ENCODE peak calls at places on chromosomes 7 and 10, in five cellular contexts. S, T, N, Q and X are unnamed samples. For H3K4me1, the result is how much of the 10 kb centered on the place peaks cover.

GRCh38 chr10:75497997-75498797 is 66.8 kb downstream of the LRMDA start:
- DNase-seq in S (no peak), T (no peak), N (no peak), Q (no peak), X (no peak)

GRCh38 chr7:2757904-2758672 is 70.1 kb downstream of the AMZ1 start:
- DNase-seq in S (peak), T (no peak), N (no peak), Q (peak), X (no peak)

GRCh38 chr7:24572014-24572413 is 1.2 kb upstream of the PALS2 start:
- DNase-seq in S (no peak), T (no peak), N (no peak), Q (no peak), X (no peak)

GRCh38 chr7:24504871-24505270 is 68.4 kb upstream of the PALS2 start:
- DNase-seq in S (no peak), T (no peak), N (no peak), Q (no peak), X (no peak)

GRCh38 chr7:156145184-156145583 is 332.9 kb upstream of the SHH start:
- DNase-seq in S (no peak), T (no peak), N (no peak), Q (no peak), X (no peak)

GRCh38 chr7:129228633-129229032 is 3.8 kb downstream of the AHCYL2 start:
- DNase-seq in S (no peak), T (no peak), N (no peak), Q (no peak), X (no peak)

GRCh38 chr10:69723653-69724052 is 78.1 kb upstream of the COL13A1 start:
- DNase-seq in S (no peak), T (no peak), N (no peak), Q (no peak), X (no peak)

GRCh38 chr10:68826764-68827591 is at the start of gene STOX1:
- DNase-seq in S (no peak), T (peak), N (peak), Q (peak), X (peak)

GRCh38 chr7:155665957-155666287 is 21.5 kb downstream of the RBM33 start:
- DNase-seq in S (no peak), T (no peak), N (no peak), Q (no peak), X (no peak)

GRCh38 chr10:17335065-17335464 is 107.0 kb downstream of the VIM start:
- DNase-seq in S (no peak), T (no peak), N (no peak), Q (no peak), X (no peak)

GRCh38 chr7:44077681-44078091 is 4.6 kb downstream of the POLM start:
- DNase-seq in S (no peak), T (peak), N (no peak), Q (no peak), X (no peak)

GRCh38 chr7:44078521-44078920 is 3.8 kb downstream of the POLM start:
- DNase-seq in S (no peak), T (peak), N (no peak), Q (no peak), X (no peak)

GRCh38 chr7:44080118-44080517 is 2.2 kb downstream of the POLM start:
- DNase-seq in S (no peak), T (peak), N (no peak), Q (no peak), X (peak)

GRCh38 chr7:44080686-44081265 is 1.6 kb downstream of the POLM start:
- DNase-seq in S (no peak), T (peak), N (no peak), Q (no peak), X (peak)

GRCh38 chr7:44079221-44080021 is 2.9 kb downstream of the POLM start:
- DNase-seq in S (no peak), T (peak), N (no peak), Q (no peak), X (peak)
- H3K4me1 ChIP-seq in S (under half), T (under half), N (under half), Q (under half), X (under half)

GRCh38 chr7:73841689-73842247 is 548 bp downstream of the METTL27 start:
- DNase-seq in S (no peak), T (no peak), N (peak), Q (no peak), X (no peak)

GRCh38 chr7:73838642-73839041 is 3.7 kb downstream of the METTL27 start:
- DNase-seq in S (no peak), T (no peak), N (no peak), Q (no peak), X (no peak)

GRCh38 chr7:73840715-73841379 is 1.5 kb downstream of the METTL27 start:
- DNase-seq in S (no peak), T (no peak), N (no peak), Q (no peak), X (no peak)

GRCh38 chr7:73839290-73839689 is 3.0 kb downstream of the METTL27 start:
- DNase-seq in S (no peak), T (no peak), N (no peak), Q (no peak), X (no peak)

DNA sequence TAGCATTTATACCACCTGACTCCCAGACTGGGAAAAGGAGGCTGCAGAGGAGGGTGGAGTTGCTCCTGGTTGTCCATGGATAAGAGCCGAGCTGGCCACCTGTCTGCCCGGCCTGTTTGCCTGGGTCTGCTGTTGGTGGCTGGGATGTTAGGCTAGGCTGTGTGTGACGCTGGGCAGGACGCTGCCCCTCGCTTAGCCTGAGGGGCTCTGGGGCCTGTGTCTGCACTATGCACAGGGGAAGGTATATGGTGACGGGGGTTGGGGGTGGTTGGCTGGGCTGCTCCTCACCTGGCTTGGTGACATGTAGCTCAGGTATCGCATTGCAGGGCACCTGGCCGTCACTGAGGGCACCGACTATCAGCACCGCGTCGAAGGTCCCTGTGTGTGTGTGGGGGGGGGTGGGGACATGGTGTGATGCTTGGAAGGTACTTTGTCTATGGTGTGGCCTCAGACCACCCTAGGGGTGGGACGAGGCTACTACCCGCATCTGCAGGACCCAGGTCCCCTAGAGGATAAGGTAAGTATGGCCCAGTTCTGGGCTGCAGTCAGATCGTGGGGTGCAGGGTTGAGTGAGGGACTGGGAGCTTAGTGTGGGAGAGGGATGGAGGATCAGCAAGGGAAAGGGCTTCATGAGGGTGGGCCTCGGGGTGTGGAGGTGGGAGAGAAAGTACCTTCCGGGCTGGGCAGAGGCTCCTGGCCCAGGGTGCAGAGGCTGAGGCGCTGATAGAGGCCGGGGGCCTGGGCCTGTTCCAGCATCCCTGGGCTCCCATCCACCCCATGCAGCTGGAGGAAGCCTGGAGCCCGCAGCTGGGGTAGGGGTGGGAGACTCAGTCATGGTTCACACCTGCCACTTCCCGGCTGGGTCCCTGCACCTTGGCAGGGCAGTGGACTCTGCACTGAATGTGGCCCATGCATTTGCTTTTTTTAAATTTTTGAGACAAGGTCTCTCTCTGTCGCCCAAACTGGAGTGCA is 2.3 kb downstream of the METTL27 start:
- DNase-seq in S (no peak), T (no peak), N (no peak), Q (no peak), X (no peak)
- TF ChIP-seq CTCF in S (no peak), T (no peak), N (peak), Q (peak), X (no peak)

GRCh38 chr10:112779025-112779765 is 170.9 kb upstream of the TCF7L2 start:
- DNase-seq in S (no peak), T (no peak), N (no peak), Q (no peak), X (no peak)

GRCh38 chr10:112775892-112776679 is 174.0 kb upstream of the TCF7L2 start:
- DNase-seq in S (no peak), T (no peak), N (no peak), Q (peak), X (no peak)

GRCh38 chr10:112782176-112782907 is 167.7 kb upstream of the TCF7L2 start:
- DNase-seq in S (peak), T (no peak), N (no peak), Q (no peak), X (no peak)

GRCh38 chr10:112775347-112775746 is 174.7 kb upstream of the TCF7L2 start:
- DNase-seq in S (no peak), T (no peak), N (no peak), Q (no peak), X (no peak)

DNA sequence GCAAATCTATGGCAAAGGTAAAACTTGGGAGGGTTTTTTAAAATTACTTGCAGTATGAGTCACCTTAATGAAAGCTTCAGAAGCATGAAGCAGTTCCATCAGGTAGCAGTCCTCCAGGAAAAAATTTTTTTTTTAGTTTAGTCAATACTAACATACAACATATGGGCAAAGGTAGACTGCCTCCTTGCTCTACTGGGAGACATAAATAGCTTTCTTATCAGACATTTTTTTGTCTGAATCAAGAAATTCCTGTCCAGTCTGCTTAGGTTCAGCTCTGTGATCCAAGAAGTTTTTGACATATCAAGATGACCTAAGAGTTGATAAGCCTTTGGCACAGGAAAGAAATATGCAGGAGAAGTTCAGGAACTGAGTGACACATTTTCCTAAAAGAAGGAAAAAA is 171.5 kb upstream of the TCF7L2 start:
- DNase-seq in S (no peak), T (no peak), N (no peak), Q (no peak), X (no peak)
- H3K4me3 ChIP-seq in S (no peak), T (no peak), N (no peak), Q (no peak), X (no peak)

GRCh38 chr7:69957661-69958060 is 359.4 kb downstream of the AUTS2 start:
- DNase-seq in S (no peak), T (no peak), N (no peak), Q (no peak), X (no peak)
- H3K4me1 ChIP-seq in S (under half), T (under half), N (under half), Q (under half), X (under half)

GRCh38 chr10:89249066-89249465 is 2.5 kb downstream of the LIPA start:
- DNase-seq in S (no peak), T (no peak), N (no peak), Q (no peak), X (no peak)

GRCh38 chr10:89242840-89243586 is 8.6 kb downstream of the LIPA start:
- DNase-seq in S (no peak), T (no peak), N (no peak), Q (no peak), X (no peak)

GRCh38 chr10:89242340-89242680 is 9.3 kb downstream of the LIPA start:
- DNase-seq in S (no peak), T (no peak), N (peak), Q (no peak), X (no peak)

GRCh38 chr10:89241491-89242339 is 9.9 kb downstream of the LIPA start:
- DNase-seq in S (no peak), T (no peak), N (no peak), Q (no peak), X (no peak)

DNA sequence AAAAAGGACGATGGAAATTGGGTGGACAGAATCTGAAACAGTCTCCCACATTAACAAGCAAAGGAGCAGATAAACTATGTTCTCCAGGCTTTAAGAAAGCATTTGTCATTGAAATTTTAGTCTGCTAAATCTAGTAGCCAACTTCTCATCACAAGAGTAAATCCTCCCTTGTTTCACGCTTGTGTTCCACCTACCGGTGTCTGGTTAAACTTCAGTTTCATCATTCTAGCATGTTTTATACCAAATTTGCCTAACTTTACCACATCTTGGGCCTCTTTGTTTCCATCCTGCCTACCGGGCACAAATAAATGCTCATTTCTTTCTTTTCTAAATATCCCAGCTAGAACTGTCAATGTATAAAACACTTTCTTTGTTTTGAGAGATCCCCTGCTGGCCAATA is 5.8 kb downstream of the LIPA start:
- DNase-seq in S (no peak), T (no peak), N (no peak), Q (no peak), X (no peak)
- TF ChIP-seq CTCF in S (no peak), T (no peak), N (no peak), Q (no peak), X (no peak)

GRCh38 chr7:5691536-5692090 is 89.8 kb downstream of the RNF216 start:
- DNase-seq in S (no peak), T (no peak), N (no peak), Q (no peak), X (no peak)
- H3K4me3 ChIP-seq in S (peak), T (peak), N (no peak), Q (peak), X (no peak)

DNA sequence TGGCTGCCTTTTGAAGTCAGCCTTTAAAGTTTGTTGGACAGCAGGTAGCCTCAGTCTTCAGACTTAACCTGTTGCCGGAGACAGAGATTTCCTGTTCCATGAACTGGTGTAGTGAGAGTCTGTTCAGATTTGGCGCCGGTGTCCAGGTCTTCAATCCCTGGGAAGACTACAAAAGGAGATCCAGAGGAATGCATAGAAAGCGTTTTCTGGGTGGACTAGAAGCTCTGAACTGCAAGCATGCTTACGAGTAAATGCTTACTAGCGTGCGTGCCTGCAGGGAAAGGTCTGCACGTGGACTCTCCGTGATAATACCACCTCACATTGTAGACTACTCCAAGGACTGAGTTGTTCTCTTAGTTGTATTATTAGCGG is 872 bp downstream of the GLRX3 start:
- DNase-seq in S (no peak), T (no peak), N (peak), Q (no peak), X (no peak)
- H3K4me1 ChIP-seq in S (under half), T (half or more), N (under half), Q (under half), X (under half)

DNA sequence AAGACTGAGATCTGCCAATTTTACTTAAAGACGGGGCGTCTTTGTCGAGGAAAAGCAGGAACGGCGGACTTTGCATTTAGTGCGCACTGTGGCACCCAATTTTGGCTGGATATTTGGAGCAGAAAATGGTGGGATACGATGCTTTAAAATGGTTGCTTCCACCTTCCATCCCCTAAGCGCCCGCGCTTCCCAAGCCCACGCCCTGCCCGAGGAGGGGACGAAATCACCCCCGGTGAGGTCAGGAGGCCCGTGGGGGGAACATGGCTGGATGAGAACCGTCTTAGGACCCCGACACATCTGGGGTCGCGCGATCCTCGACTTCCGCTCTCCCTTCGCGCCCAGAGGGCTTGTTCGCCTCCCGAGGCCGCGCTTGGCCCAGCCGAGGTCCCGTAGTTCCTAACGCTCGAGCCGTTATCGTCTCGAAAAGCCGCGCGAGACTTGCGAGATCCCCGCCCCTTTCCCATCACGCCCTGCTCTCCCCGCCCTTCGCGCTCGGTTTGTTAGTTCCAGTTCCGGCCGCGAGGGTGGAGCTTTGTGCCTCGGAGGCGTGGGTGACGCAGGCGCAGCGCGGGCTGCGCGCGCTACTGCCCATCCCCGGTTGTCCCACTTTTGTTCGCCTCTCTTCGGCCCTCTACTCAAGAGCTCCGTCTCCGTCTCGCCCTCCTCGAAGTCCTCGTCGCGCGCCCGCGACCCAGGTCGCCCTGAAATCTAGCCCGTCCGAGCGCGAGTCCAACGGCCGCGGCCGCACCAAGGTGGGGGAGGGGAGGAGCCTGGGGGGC is at the start of gene SRRT:
- DNase-seq in S (peak), T (peak), N (peak), Q (peak), X (peak)
- TF ChIP-seq CTCF in S (peak), T (peak), N (peak), Q (peak), X (peak)